ENCODE peak calls at places on chromosomes 2 and 18, in seven cellular contexts. W, O, R, P, E, S and Q are unnamed samples.

GRCh38 chr2:46273919-46274318 is 23.3 kb upstream of the EPAS1 start:
- DNase-seq in W (no peak), O (no peak), R (no peak), P (no peak), E (no peak), S (no peak), Q (no peak)

GRCh38 chr2:170929686-170930050 is 615 bp downstream of the GORASP2 start:
- DNase-seq in W (peak; percentile 76), O (peak; percentile 74), R (peak; percentile 83), P (peak; percentile 86), E (peak; percentile 43), S (no peak), Q (no peak)

GRCh38 chr2:220553150-220553549 is 925.7 kb downstream of the SLC4A3 start:
- DNase-seq in W (no peak), O (no peak), R (no peak), P (no peak), E (no peak), S (peak; percentile 34), Q (no peak)

GRCh38 chr18:36388310-36388709 is 90.8 kb downstream of the FHOD3 start:
- DNase-seq in W (no peak), O (no peak), R (no peak), P (no peak), E (no peak), S (no peak), Q (no peak)

GRCh38 chr2:227576110-227576509 is 22.6 kb upstream of the SCYGR2 start:
- DNase-seq in W (no peak), O (no peak), R (no peak), P (no peak), E (peak; percentile 12), S (no peak), Q (no peak)

GRCh38 chr2:102149644-102150455 is 7.3 kb downstream of the IL1R1 start:
- DNase-seq in W (no peak), O (no peak), R (no peak), P (no peak), E (no peak), S (no peak), Q (no peak)

GRCh38 chr2:226788064-226788463 is 11.6 kb downstream of the IRS1 start:
- DNase-seq in W (no peak), O (no peak), R (no peak), P (no peak), E (no peak), S (no peak), Q (no peak)

GRCh38 chr2:45935791-45936622 is 284.5 kb downstream of the PRKCE start:
- DNase-seq in W (peak; percentile 100), O (peak; percentile 85), R (peak; percentile 93), P (peak; percentile 98), E (peak; percentile 98), S (peak; percentile 91), Q (peak; percentile 95)

GRCh38 chr2:86135653-86136052 is 29.6 kb downstream of the PTCD3 start:
- DNase-seq in W (no peak), O (no peak), R (no peak), P (no peak), E (no peak), S (no peak), Q (no peak)

GRCh38 chr2:95525294-95526035 is 40.9 kb upstream of the TRIM43B start:
- DNase-seq in W (no peak), O (peak; percentile 70), R (peak; percentile 83), P (peak; percentile 88), E (no peak), S (no peak), Q (no peak)

GRCh38 chr2:133600231-133600630 is 32.0 kb upstream of the NCKAP5 start:
- DNase-seq in W (no peak), O (no peak), R (no peak), P (no peak), E (no peak), S (no peak), Q (no peak)

GRCh38 chr2:73998451-73998850 is 13.7 kb downstream of the TET3 start:
- DNase-seq in W (no peak), O (no peak), R (no peak), P (no peak), E (no peak), S (no peak), Q (no peak)

GRCh38 chr2:66495788-66496640 is 61.1 kb downstream of the MEIS1 start:
- DNase-seq in W (peak; percentile 63), O (peak; percentile 70), R (no peak), P (peak; percentile 73), E (peak; percentile 95), S (peak; percentile 46), Q (peak; percentile 82)

GRCh38 chr2:28164280-28164801 is 228.3 kb upstream of the FOSL2 start:
- DNase-seq in W (peak; percentile 65), O (no peak), R (no peak), P (peak; percentile 65), E (no peak), S (no peak), Q (no peak)

GRCh38 chr2:126700073-126700581 is 44.2 kb downstream of the GYPC start:
- DNase-seq in W (no peak), O (no peak), R (no peak), P (no peak), E (no peak), S (no peak), Q (no peak)

GRCh38 chr2:158845869-158846268 is 50.8 kb downstream of the DAPL1 start:
- DNase-seq in W (no peak), O (no peak), R (no peak), P (no peak), E (peak; percentile 61), S (no peak), Q (no peak)

GRCh38 chr2:109466674-109467575 is 146.8 kb downstream of the SEPTIN10 start:
- DNase-seq in W (no peak), O (no peak), R (peak; percentile 26), P (no peak), E (peak; percentile 82), S (no peak), Q (peak; percentile 58)

GRCh38 chr2:215565897-215566296 is 130.0 kb upstream of the FN1 start:
- DNase-seq in W (no peak), O (no peak), R (no peak), P (no peak), E (no peak), S (no peak), Q (no peak)

GRCh38 chr2:59236723-59237122 is 995.6 kb upstream of the FANCL start:
- DNase-seq in W (no peak), O (no peak), R (no peak), P (no peak), E (peak; percentile 36), S (no peak), Q (no peak)

GRCh38 chr2:36485521-36485920 is 112.4 kb downstream of the FEZ2 start:
- DNase-seq in W (peak; percentile 20), O (no peak), R (no peak), P (no peak), E (peak; percentile 15), S (peak; percentile 94), Q (no peak)

GRCh38 chr2:231683292-231683898 is 24.9 kb upstream of the PTMA start:
- DNase-seq in W (no peak), O (no peak), R (no peak), P (no peak), E (no peak), S (no peak), Q (no peak)

GRCh38 chr2:46667945-46668344 is 188.6 kb downstream of the TMEM247 start:
- DNase-seq in W (no peak), O (no peak), R (no peak), P (no peak), E (no peak), S (no peak), Q (no peak)

GRCh38 chr2:38527338-38528007 is 75.3 kb downstream of the HNRNPLL start:
- DNase-seq in W (no peak), O (no peak), R (no peak), P (no peak), E (no peak), S (no peak), Q (no peak)

GRCh38 chr18:78612318-78612717 is 367.3 kb upstream of the SALL3 start:
- DNase-seq in W (no peak), O (no peak), R (no peak), P (no peak), E (no peak), S (no peak), Q (no peak)

GRCh38 chr18:78610646-78611045 is 369.0 kb upstream of the SALL3 start:
- DNase-seq in W (no peak), O (no peak), R (no peak), P (no peak), E (no peak), S (no peak), Q (no peak)

GRCh38 chr18:78611201-78611800 is 368.3 kb upstream of the SALL3 start:
- DNase-seq in W (no peak), O (no peak), R (no peak), P (no peak), E (no peak), S (no peak), Q (no peak)

GRCh38 chr18:78612801-78613200 is 366.8 kb upstream of the SALL3 start:
- DNase-seq in W (no peak), O (no peak), R (no peak), P (no peak), E (no peak), S (no peak), Q (no peak)

GRCh38 chr18:78611869-78612268 is 367.7 kb upstream of the SALL3 start:
- DNase-seq in W (no peak), O (no peak), R (no peak), P (no peak), E (no peak), S (no peak), Q (no peak)
- TF ChIP-seq CTCF in W (no peak), O (no peak), R (no peak), P (no peak), E (no peak), S (no peak), Q (no peak)

DNA sequence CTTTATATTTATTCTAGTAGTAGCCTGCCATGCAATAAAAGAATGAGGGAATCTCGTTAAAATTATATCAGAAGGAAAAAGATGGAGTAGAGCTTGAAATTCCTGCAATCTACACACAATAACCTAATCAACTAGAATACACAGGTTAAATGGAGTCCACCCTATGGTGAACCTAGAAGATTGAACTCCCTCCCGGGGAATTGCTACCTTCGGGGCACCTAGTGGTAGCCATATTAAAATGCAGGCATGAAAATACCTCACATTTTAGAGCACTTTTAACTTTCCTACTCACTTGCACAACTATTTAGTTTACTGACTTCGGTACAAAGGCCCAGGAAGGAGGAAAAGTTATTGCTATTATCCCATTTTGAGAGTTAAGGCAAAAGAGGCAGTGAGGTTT is 174.5 kb downstream of the SS18 start:
- DNase-seq in W (no peak), O (no peak), R (no peak), P (no peak), E (no peak), S (no peak), Q (no peak)
- TF ChIP-seq CTCF in W (no peak), O (no peak), R (no peak), P (no peak), E (no peak), S (no peak), Q (no peak)

DNA sequence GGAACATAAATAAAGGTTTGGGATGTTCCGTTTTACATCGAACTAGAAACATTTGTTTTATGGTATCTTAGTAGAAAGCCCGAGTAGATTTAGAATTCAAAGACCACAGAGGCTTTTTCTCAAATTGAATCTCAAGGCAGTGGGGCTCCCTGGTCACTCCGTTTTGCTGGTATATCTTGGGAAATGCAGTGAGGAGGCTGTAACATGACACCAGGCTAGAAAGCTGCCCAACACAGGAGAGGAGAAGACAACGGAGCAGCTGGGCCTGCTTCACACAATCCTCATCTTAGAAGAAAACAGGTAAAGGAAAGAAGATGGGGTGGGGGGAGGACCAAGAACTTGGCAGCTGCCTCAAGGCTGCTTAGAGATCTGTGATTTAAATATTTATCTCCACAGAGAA is 38.3 kb upstream of the EPB41L3 start:
- DNase-seq in W (no peak), O (no peak), R (no peak), P (no peak), E (no peak), S (no peak), Q (no peak)
- TF ChIP-seq CTCF in W (no peak), O (no peak), R (no peak), P (no peak), E (no peak), S (no peak), Q (no peak)

GRCh38 chr18:33184178-33184577 is 256.3 kb downstream of the CCDC178 start:
- DNase-seq in W (no peak), O (no peak), R (no peak), P (no peak), E (peak; percentile 77), S (no peak), Q (no peak)
- TF ChIP-seq CTCF in W (no peak), O (no peak), R (no peak), P (no peak), E (no peak), S (no peak), Q (no peak)